ENCODE peak calls at places on chromosomes 3 and 15, in six cellular contexts. A, R, Y, T, X and L are unnamed samples. For H3K9me3, the result is how much of the 10 kb centered on the place peaks cover.

GRCh38 chr15:71749500-71749899 is 60.9 kb upstream of the NR2E3 start:
- DNase-seq in T (no peak), Y (no peak), X (no peak), R (no peak), A (no peak), L (no peak)

GRCh38 chr3:45595364-45596154 is 1.0 kb downstream of the LIMD1 start:
- DNase-seq in T (peak), R (no peak), Y (no peak), A (no peak), X (peak), L (peak)

GRCh38 chr3:187017511-187018230 is 87.3 kb downstream of the ST6GAL1 start:
- DNase-seq in X (no peak), A (no peak), Y (peak), R (no peak), T (no peak), L (no peak)

GRCh38 chr15:35874260-35874905 is 328.4 kb upstream of the DPH6 start:
- DNase-seq in A (peak), X (peak), T (no peak), R (no peak), Y (no peak), L (no peak)

GRCh38 chr3:177137774-177138705 is 59.2 kb downstream of the TBL1XR1 start:
- DNase-seq in A (no peak), T (no peak), X (no peak), Y (no peak), R (no peak), L (no peak)

GRCh38 chr3:12154151-12154550 is 4.6 kb downstream of the TIMP4 start:
- DNase-seq in R (no peak), Y (no peak), A (no peak), X (no peak), T (no peak), L (no peak)

GRCh38 chr3:195122261-195122660 is 148.7 kb downstream of the XXYLT1 start:
- DNase-seq in A (no peak), Y (no peak), T (no peak), R (no peak), X (no peak), L (no peak)

GRCh38 chr3:19202303-19202702 is 54.0 kb downstream of the KCNH8 start:
- DNase-seq in R (no peak), X (no peak), A (no peak), T (no peak), Y (no peak), L (no peak)

GRCh38 chr15:80151148-80151547 is 1.7 kb upstream of the FAH start:
- DNase-seq in T (no peak), Y (no peak), X (no peak), A (no peak), R (no peak), L (no peak)

GRCh38 chr3:113070226-113071220 is 79.7 kb downstream of the GTPBP8 start:
- DNase-seq in T (no peak), R (no peak), Y (no peak), A (peak), X (no peak), L (no peak)

GRCh38 chr15:93983501-93983900 is 247.9 kb upstream of the MCTP2 start:
- DNase-seq in X (no peak), Y (no peak), R (peak), A (no peak), T (no peak), L (no peak)

GRCh38 chr3:39637807-39638206 is 170.3 kb downstream of the MOBP start:
- DNase-seq in A (peak), X (no peak), T (no peak), R (no peak), Y (no peak), L (no peak)

GRCh38 chr15:69304176-69304533 is 5.4 kb downstream of the PAQR5 start:
- DNase-seq in R (no peak), A (peak), T (no peak), X (no peak), Y (no peak), L (no peak)

GRCh38 chr3:80350771-80351170 is 583.0 kb upstream of the ROBO1 start:
- DNase-seq in Y (no peak), X (no peak), A (no peak), T (no peak), R (no peak), L (no peak)

GRCh38 chr3:32166654-32167053 is 60.2 kb downstream of the GPD1L start:
- DNase-seq in A (no peak), Y (no peak), X (no peak), R (no peak), T (no peak), L (no peak)
- H3K9me3 ChIP-seq in A (under half), Y (under half), X (under half), R (under half), T (under half), L (under half)

GRCh38 chr3:196632033-196632751 is 7.3 kb upstream of the NRROS start:
- DNase-seq in R (peak), A (peak), Y (peak), X (peak), T (peak), L (peak)
- TF ChIP-seq EP300 in R (no peak), A (no peak), Y (no peak), X (peak), T (no peak), L (no peak)

DNA sequence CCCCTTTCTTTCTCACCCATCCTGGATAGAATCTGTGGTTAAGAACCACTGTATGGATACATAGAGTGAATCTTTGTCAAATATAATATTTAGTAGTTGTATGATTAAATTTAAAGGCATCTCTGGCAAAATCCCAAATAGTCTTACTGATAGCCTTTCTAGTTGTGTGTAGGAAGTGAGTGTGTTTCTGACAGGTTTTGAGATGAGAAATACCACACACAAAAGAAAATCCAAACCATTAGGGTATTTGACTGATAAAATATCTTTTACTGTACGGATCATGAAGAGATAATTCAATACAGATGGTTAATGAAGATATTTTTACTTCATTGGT is 44.7 kb upstream of the PLCL2 start:
- DNase-seq in X (no peak), A (no peak), Y (no peak), R (no peak), T (no peak), L (no peak)
- H3K9me3 ChIP-seq in X (under half), A (under half), Y (under half), R (under half), T (under half), L (under half)

DNA sequence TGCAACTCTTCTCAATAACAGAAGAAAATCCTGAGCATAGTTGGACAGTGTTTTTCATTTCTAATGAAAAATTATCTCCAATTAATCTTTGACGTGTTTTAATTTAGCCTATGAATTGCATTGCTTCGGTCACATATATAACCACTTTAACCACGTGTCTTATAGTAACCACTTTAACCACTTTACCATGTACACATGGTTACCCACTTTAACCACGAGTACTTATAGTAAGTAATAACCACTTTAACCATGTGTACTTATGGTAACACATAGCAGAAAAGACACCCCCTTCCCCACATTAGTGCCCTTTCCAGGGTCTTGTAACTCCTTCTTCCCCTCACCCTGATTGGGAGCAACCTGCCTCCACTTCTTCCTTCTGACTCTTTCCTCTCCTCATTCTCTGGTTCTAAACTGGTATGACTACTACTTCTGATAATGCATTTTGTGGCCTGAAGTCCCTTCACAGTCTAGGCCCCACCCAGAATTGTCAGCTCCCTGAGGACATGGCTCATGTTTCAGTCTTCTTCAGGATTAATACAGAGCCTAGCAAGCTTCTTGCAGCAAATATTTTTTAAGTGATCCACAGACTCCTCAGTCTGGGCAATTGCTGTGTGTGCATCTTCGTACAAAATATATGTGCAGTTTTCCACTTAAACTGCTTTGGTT is 25.0 kb downstream of the SLC7A14 start:
- DNase-seq in A (no peak), Y (no peak), X (no peak), T (no peak), R (no peak), L (no peak)
- TF ChIP-seq EP300 in A (no peak), Y (no peak), X (no peak), T (no peak), R (no peak), L (no peak)